ENCODE peak calls at places on chromosomes 3 and 15, in seven cellular contexts. One of them, this sample, is unnamed.

GRCh38 chr3:21551019-21551418 is 200.0 kb downstream of the ZNF385D start:
- DNase-seq in A549: no peak
- DNase-seq in activated T-helper 1 cell treated with Interleukin-2 at 50 U/mL for 16 hours: no peak
- DNase-seq in HCEC 1CT: no peak
- DNase-seq in stimulated activated CD8-positive, alpha-beta memory T cell treated with anti-CD3 and anti-CD28 coated beads, Interleukin-4, amount 100 ng/mL, for 24 hours: no peak
- DNase-seq in PC-3: peak; percentile 38
- DNase-seq in activated CD4-positive, alpha-beta memory T cell treated with anti-CD3 and anti-CD28 coated beads for 36 hours: no peak
- DNase-seq in this sample: peak; percentile 34

GRCh38 chr3:150899141-150899540 is 6.1 kb downstream of the MINDY4B start:
- DNase-seq in activated T-helper 1 cell treated with Interleukin-2 at 50 U/mL for 16 hours: no peak
- DNase-seq in PC-3: no peak
- DNase-seq in activated CD4-positive, alpha-beta memory T cell treated with anti-CD3 and anti-CD28 coated beads for 36 hours: no peak
- DNase-seq in HCEC 1CT: no peak
- DNase-seq in stimulated activated CD8-positive, alpha-beta memory T cell treated with anti-CD3 and anti-CD28 coated beads, Interleukin-4, amount 100 ng/mL, for 24 hours: no peak
- DNase-seq in A549: no peak
- DNase-seq in this sample: no peak

GRCh38 chr3:18008706-18009363 is 266.4 kb upstream of the TBC1D5 start:
- DNase-seq in stimulated activated CD8-positive, alpha-beta memory T cell treated with anti-CD3 and anti-CD28 coated beads, Interleukin-4, amount 100 ng/mL, for 24 hours: no peak
- DNase-seq in activated T-helper 1 cell treated with Interleukin-2 at 50 U/mL for 16 hours: no peak
- DNase-seq in activated CD4-positive, alpha-beta memory T cell treated with anti-CD3 and anti-CD28 coated beads for 36 hours: no peak
- DNase-seq in HCEC 1CT: no peak
- DNase-seq in A549: no peak
- DNase-seq in PC-3: no peak
- DNase-seq in this sample: no peak

GRCh38 chr3:50165388-50166308 is 10.5 kb downstream of the SEMA3F start:
- DNase-seq in PC-3: peak; percentile 63
- DNase-seq in HCEC 1CT: no peak
- DNase-seq in A549: no peak
- DNase-seq in activated CD4-positive, alpha-beta memory T cell treated with anti-CD3 and anti-CD28 coated beads for 36 hours: no peak
- DNase-seq in stimulated activated CD8-positive, alpha-beta memory T cell treated with anti-CD3 and anti-CD28 coated beads, Interleukin-4, amount 100 ng/mL, for 24 hours: no peak
- DNase-seq in activated T-helper 1 cell treated with Interleukin-2 at 50 U/mL for 16 hours: no peak
- DNase-seq in this sample: no peak

GRCh38 chr3:182925330-182925943 is 54.9 kb downstream of the DCUN1D1 start:
- DNase-seq in A549: no peak
- DNase-seq in activated CD4-positive, alpha-beta memory T cell treated with anti-CD3 and anti-CD28 coated beads for 36 hours: no peak
- DNase-seq in PC-3: no peak
- DNase-seq in activated T-helper 1 cell treated with Interleukin-2 at 50 U/mL for 16 hours: no peak
- DNase-seq in stimulated activated CD8-positive, alpha-beta memory T cell treated with anti-CD3 and anti-CD28 coated beads, Interleukin-4, amount 100 ng/mL, for 24 hours: no peak
- DNase-seq in HCEC 1CT: no peak
- DNase-seq in this sample: no peak

GRCh38 chr3:185937689-185938374 is at the start of gene TRA2B:
- DNase-seq in HCEC 1CT: peak; percentile 99
- DNase-seq in PC-3: peak; percentile 98
- DNase-seq in activated CD4-positive, alpha-beta memory T cell treated with anti-CD3 and anti-CD28 coated beads for 36 hours: peak; percentile 99
- DNase-seq in activated T-helper 1 cell treated with Interleukin-2 at 50 U/mL for 16 hours: peak; percentile 97
- DNase-seq in A549: peak; percentile 78
- DNase-seq in stimulated activated CD8-positive, alpha-beta memory T cell treated with anti-CD3 and anti-CD28 coated beads, Interleukin-4, amount 100 ng/mL, for 24 hours: peak; percentile 98
- DNase-seq in this sample: peak; percentile 99

GRCh38 chr3:14672588-14672987 is 2.4 kb upstream of the C3orf20 start:
- DNase-seq in activated CD4-positive, alpha-beta memory T cell treated with anti-CD3 and anti-CD28 coated beads for 36 hours: no peak
- DNase-seq in activated T-helper 1 cell treated with Interleukin-2 at 50 U/mL for 16 hours: no peak
- DNase-seq in A549: no peak
- DNase-seq in HCEC 1CT: no peak
- DNase-seq in PC-3: no peak
- DNase-seq in stimulated activated CD8-positive, alpha-beta memory T cell treated with anti-CD3 and anti-CD28 coated beads, Interleukin-4, amount 100 ng/mL, for 24 hours: no peak
- DNase-seq in this sample: no peak

GRCh38 chr3:53478921-53479664 is 15.3 kb upstream of the CACNA1D start:
- DNase-seq in activated CD4-positive, alpha-beta memory T cell treated with anti-CD3 and anti-CD28 coated beads for 36 hours: no peak
- DNase-seq in PC-3: no peak
- DNase-seq in A549: no peak
- DNase-seq in activated T-helper 1 cell treated with Interleukin-2 at 50 U/mL for 16 hours: no peak
- DNase-seq in HCEC 1CT: no peak
- DNase-seq in stimulated activated CD8-positive, alpha-beta memory T cell treated with anti-CD3 and anti-CD28 coated beads, Interleukin-4, amount 100 ng/mL, for 24 hours: no peak
- DNase-seq in this sample: peak; percentile 56

GRCh38 chr3:178568152-178568753 is 32.0 kb downstream of the KCNMB2 start:
- DNase-seq in stimulated activated CD8-positive, alpha-beta memory T cell treated with anti-CD3 and anti-CD28 coated beads, Interleukin-4, amount 100 ng/mL, for 24 hours: no peak
- DNase-seq in A549: no peak
- DNase-seq in HCEC 1CT: no peak
- DNase-seq in activated CD4-positive, alpha-beta memory T cell treated with anti-CD3 and anti-CD28 coated beads for 36 hours: no peak
- DNase-seq in PC-3: no peak
- DNase-seq in activated T-helper 1 cell treated with Interleukin-2 at 50 U/mL for 16 hours: no peak
- DNase-seq in this sample: no peak

GRCh38 chr3:149501524-149501923 is 27.0 kb downstream of the TM4SF4 start:
- DNase-seq in PC-3: peak; percentile 42
- DNase-seq in activated T-helper 1 cell treated with Interleukin-2 at 50 U/mL for 16 hours: no peak
- DNase-seq in stimulated activated CD8-positive, alpha-beta memory T cell treated with anti-CD3 and anti-CD28 coated beads, Interleukin-4, amount 100 ng/mL, for 24 hours: no peak
- DNase-seq in activated CD4-positive, alpha-beta memory T cell treated with anti-CD3 and anti-CD28 coated beads for 36 hours: no peak
- DNase-seq in HCEC 1CT: peak; percentile 13
- DNase-seq in A549: no peak
- DNase-seq in this sample: no peak

GRCh38 chr3:12221663-12222062 is 63.0 kb upstream of the TIMP4 start:
- DNase-seq in activated T-helper 1 cell treated with Interleukin-2 at 50 U/mL for 16 hours: no peak
- DNase-seq in activated CD4-positive, alpha-beta memory T cell treated with anti-CD3 and anti-CD28 coated beads for 36 hours: no peak
- DNase-seq in stimulated activated CD8-positive, alpha-beta memory T cell treated with anti-CD3 and anti-CD28 coated beads, Interleukin-4, amount 100 ng/mL, for 24 hours: no peak
- DNase-seq in PC-3: peak; percentile 6
- DNase-seq in A549: peak; percentile 29
- DNase-seq in HCEC 1CT: no peak
- DNase-seq in this sample: peak; percentile 66

GRCh38 chr15:67120839-67121540 is 55.6 kb downstream of the SMAD3 start:
- DNase-seq in activated T-helper 1 cell treated with Interleukin-2 at 50 U/mL for 16 hours: peak; percentile 77
- DNase-seq in PC-3: peak; percentile 61
- DNase-seq in HCEC 1CT: peak; percentile 67
- DNase-seq in stimulated activated CD8-positive, alpha-beta memory T cell treated with anti-CD3 and anti-CD28 coated beads, Interleukin-4, amount 100 ng/mL, for 24 hours: peak; percentile 83
- DNase-seq in A549: peak; percentile 87
- DNase-seq in activated CD4-positive, alpha-beta memory T cell treated with anti-CD3 and anti-CD28 coated beads for 36 hours: peak; percentile 95
- DNase-seq in this sample: peak; percentile 65

GRCh38 chr3:64399205-64399800 is 174.0 kb upstream of the PRICKLE2 start:
- DNase-seq in A549: peak; percentile 35
- DNase-seq in HCEC 1CT: peak; percentile 63
- DNase-seq in activated T-helper 1 cell treated with Interleukin-2 at 50 U/mL for 16 hours: no peak
- DNase-seq in stimulated activated CD8-positive, alpha-beta memory T cell treated with anti-CD3 and anti-CD28 coated beads, Interleukin-4, amount 100 ng/mL, for 24 hours: no peak
- DNase-seq in activated CD4-positive, alpha-beta memory T cell treated with anti-CD3 and anti-CD28 coated beads for 36 hours: no peak
- DNase-seq in PC-3: peak; percentile 62
- DNase-seq in this sample: peak; percentile 60

GRCh38 chr15:75809986-75810750 is 33.1 kb upstream of the UBE2Q2 start:
- DNase-seq in activated T-helper 1 cell treated with Interleukin-2 at 50 U/mL for 16 hours: no peak
- DNase-seq in PC-3: peak; percentile 57
- DNase-seq in HCEC 1CT: peak; percentile 28
- DNase-seq in A549: peak; percentile 65
- DNase-seq in activated CD4-positive, alpha-beta memory T cell treated with anti-CD3 and anti-CD28 coated beads for 36 hours: peak; percentile 28
- DNase-seq in stimulated activated CD8-positive, alpha-beta memory T cell treated with anti-CD3 and anti-CD28 coated beads, Interleukin-4, amount 100 ng/mL, for 24 hours: no peak
- DNase-seq in this sample: peak; percentile 76

GRCh38 chr15:63915888-63916731 is 82.4 kb upstream of the HERC1 start:
- DNase-seq in stimulated activated CD8-positive, alpha-beta memory T cell treated with anti-CD3 and anti-CD28 coated beads, Interleukin-4, amount 100 ng/mL, for 24 hours: no peak
- DNase-seq in A549: peak; percentile 59
- DNase-seq in HCEC 1CT: peak; percentile 23
- DNase-seq in PC-3: peak; percentile 12
- DNase-seq in activated CD4-positive, alpha-beta memory T cell treated with anti-CD3 and anti-CD28 coated beads for 36 hours: no peak
- DNase-seq in activated T-helper 1 cell treated with Interleukin-2 at 50 U/mL for 16 hours: no peak
- DNase-seq in this sample: peak; percentile 22

GRCh38 chr15:77083381-77084160 is 12.7 kb upstream of the TSPAN3 start:
- DNase-seq in activated T-helper 1 cell treated with Interleukin-2 at 50 U/mL for 16 hours: peak; percentile 30
- DNase-seq in activated CD4-positive, alpha-beta memory T cell treated with anti-CD3 and anti-CD28 coated beads for 36 hours: peak; percentile 78
- DNase-seq in PC-3: no peak
- DNase-seq in stimulated activated CD8-positive, alpha-beta memory T cell treated with anti-CD3 and anti-CD28 coated beads, Interleukin-4, amount 100 ng/mL, for 24 hours: peak; percentile 27
- DNase-seq in HCEC 1CT: no peak
- DNase-seq in A549: peak; percentile 85
- DNase-seq in this sample: peak; percentile 92

GRCh38 chr15:48541659-48542334 is 103.7 kb downstream of the FBN1 start:
- DNase-seq in HCEC 1CT: peak; percentile 87
- DNase-seq in A549: no peak
- DNase-seq in activated CD4-positive, alpha-beta memory T cell treated with anti-CD3 and anti-CD28 coated beads for 36 hours: no peak
- DNase-seq in PC-3: peak; percentile 32
- DNase-seq in stimulated activated CD8-positive, alpha-beta memory T cell treated with anti-CD3 and anti-CD28 coated beads, Interleukin-4, amount 100 ng/mL, for 24 hours: no peak
- DNase-seq in activated T-helper 1 cell treated with Interleukin-2 at 50 U/mL for 16 hours: no peak
- DNase-seq in this sample: no peak

GRCh38 chr3:138948371-138949001 is 1.5 kb downstream of the FOXL2NB start:
- DNase-seq in HCEC 1CT: no peak
- DNase-seq in activated T-helper 1 cell treated with Interleukin-2 at 50 U/mL for 16 hours: no peak
- DNase-seq in activated CD4-positive, alpha-beta memory T cell treated with anti-CD3 and anti-CD28 coated beads for 36 hours: no peak
- DNase-seq in PC-3: no peak
- DNase-seq in stimulated activated CD8-positive, alpha-beta memory T cell treated with anti-CD3 and anti-CD28 coated beads, Interleukin-4, amount 100 ng/mL, for 24 hours: no peak
- DNase-seq in A549: no peak
- DNase-seq in this sample: no peak

GRCh38 chr3:87125116-87125515 is 102.0 kb upstream of the CHMP2B start:
- DNase-seq in activated T-helper 1 cell treated with Interleukin-2 at 50 U/mL for 16 hours: no peak
- DNase-seq in A549: no peak
- DNase-seq in activated CD4-positive, alpha-beta memory T cell treated with anti-CD3 and anti-CD28 coated beads for 36 hours: no peak
- DNase-seq in PC-3: no peak
- DNase-seq in HCEC 1CT: no peak
- DNase-seq in stimulated activated CD8-positive, alpha-beta memory T cell treated with anti-CD3 and anti-CD28 coated beads, Interleukin-4, amount 100 ng/mL, for 24 hours: no peak
- DNase-seq in this sample: no peak

GRCh38 chr15:40746916-40747418 is 8.1 kb downstream of the RMDN3 start:
- DNase-seq in HCEC 1CT: no peak
- DNase-seq in activated CD4-positive, alpha-beta memory T cell treated with anti-CD3 and anti-CD28 coated beads for 36 hours: no peak
- DNase-seq in A549: no peak
- DNase-seq in PC-3: no peak
- DNase-seq in stimulated activated CD8-positive, alpha-beta memory T cell treated with anti-CD3 and anti-CD28 coated beads, Interleukin-4, amount 100 ng/mL, for 24 hours: no peak
- DNase-seq in activated T-helper 1 cell treated with Interleukin-2 at 50 U/mL for 16 hours: no peak
- DNase-seq in this sample: no peak

GRCh38 chr3:138950006-138950644 is 3.1 kb downstream of the FOXL2NB start:
- DNase-seq in activated T-helper 1 cell treated with Interleukin-2 at 50 U/mL for 16 hours: no peak
- DNase-seq in PC-3: no peak
- DNase-seq in A549: no peak
- DNase-seq in stimulated activated CD8-positive, alpha-beta memory T cell treated with anti-CD3 and anti-CD28 coated beads, Interleukin-4, amount 100 ng/mL, for 24 hours: no peak
- DNase-seq in HCEC 1CT: no peak
- DNase-seq in activated CD4-positive, alpha-beta memory T cell treated with anti-CD3 and anti-CD28 coated beads for 36 hours: peak; percentile 43
- DNase-seq in this sample: no peak

This sample was measured in HT-29.